ENCODE peak calls at places on chromosomes 16 and 17, in six cellular contexts. D, S, V, L, Z and H are unnamed samples.

GRCh38 chr16:10754941-10755340 is 11.3 kb downstream of the NUBP1 start:
- DNase-seq in D (peak; percentile 11), S (no peak), V (no peak), L (no peak), Z (no peak), H (no peak)

GRCh38 chr16:88133507-88133843 is 182.2 kb downstream of the BANP start:
- DNase-seq in D (no peak), S (no peak), V (no peak), L (no peak), Z (no peak), H (no peak)

GRCh38 chr17:65515959-65516948 is 45.2 kb downstream of the AXIN2 start:
- DNase-seq in D (no peak), S (no peak), V (no peak), L (no peak), Z (no peak), H (peak; percentile 99)

GRCh38 chr17:79965806-79966205 is 69.9 kb downstream of the TBC1D16 start:
- DNase-seq in D (peak; percentile 72), S (no peak), V (no peak), L (no peak), Z (no peak), H (no peak)

GRCh38 chr17:60508384-60508980 is 17.6 kb downstream of the APPBP2 start:
- DNase-seq in D (no peak), S (no peak), V (no peak), L (no peak), Z (no peak), H (no peak)

GRCh38 chr17:77677637-77678036 is 280.9 kb upstream of the TNRC6C start:
- DNase-seq in D (no peak), S (no peak), V (no peak), L (no peak), Z (no peak), H (no peak)

GRCh38 chr16:66335704-66336329 is 30.7 kb upstream of the CDH5 start:
- DNase-seq in D (peak; percentile 43), S (no peak), V (no peak), L (no peak), Z (no peak), H (no peak)

GRCh38 chr16:48576927-48577326 is 33.1 kb downstream of the N4BP1 start:
- DNase-seq in D (no peak), S (no peak), V (no peak), L (no peak), Z (peak; percentile 72), H (peak; percentile 48)

GRCh38 chr17:34452769-34453168 is 89.7 kb upstream of the CCL1 start:
- DNase-seq in D (no peak), S (no peak), V (no peak), L (no peak), Z (no peak), H (no peak)

GRCh38 chr16:57988929-57989328 is 11.5 kb downstream of the ZNF319 start:
- DNase-seq in D (no peak), S (no peak), V (no peak), L (no peak), Z (no peak), H (no peak)

GRCh38 chr16:65305588-65305987 is 183.7 kb upstream of the CDH11 start:
- DNase-seq in D (no peak), S (no peak), V (no peak), L (no peak), Z (no peak), H (no peak)

DNA sequence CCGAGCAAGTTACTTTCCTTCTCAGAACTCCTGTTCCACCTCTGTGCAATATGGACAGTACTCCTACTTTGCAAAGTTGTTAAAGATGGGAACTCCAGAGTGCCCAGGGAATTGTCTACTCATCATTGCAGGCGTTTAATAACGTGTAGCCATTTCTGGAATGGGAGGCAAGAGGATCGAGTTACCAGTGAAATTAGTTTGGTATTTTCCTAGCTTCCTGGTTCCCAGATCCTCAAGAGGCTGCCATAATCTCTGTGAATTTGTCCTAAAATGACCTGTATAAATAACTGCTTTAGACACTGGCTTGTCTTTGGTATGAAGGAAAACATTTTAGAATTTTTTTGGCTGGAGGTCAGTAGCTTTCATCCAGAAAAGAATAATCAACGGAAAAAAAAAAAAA is 27.7 kb downstream of the WWOX start:
- DNase-seq in D (peak; percentile 47), S (no peak), V (no peak), L (no peak), Z (no peak), H (no peak)
- TF ChIP-seq MYC in D (no peak), S (no peak), V (no peak), L (no peak), Z (no peak), H (no peak)

GRCh38 chr16:3112881-3113574 is 642 bp downstream of the ZNF205 start:
- DNase-seq in D (no peak), S (no peak), V (no peak), L (no peak), Z (no peak), H (no peak)

GRCh38 chr16:3115011-3115410 is 2.6 kb downstream of the ZNF205 start:
- DNase-seq in D (no peak), S (no peak), V (no peak), L (no peak), Z (no peak), H (no peak)

GRCh38 chr16:3113765-3114479 is 1.5 kb downstream of the ZNF205 start:
- DNase-seq in D (no peak), S (no peak), V (no peak), L (peak; percentile 57), Z (no peak), H (no peak)

GRCh38 chr16:3115561-3115960 is 3.2 kb downstream of the ZNF205 start:
- DNase-seq in D (no peak), S (no peak), V (no peak), L (no peak), Z (no peak), H (no peak)

DNA sequence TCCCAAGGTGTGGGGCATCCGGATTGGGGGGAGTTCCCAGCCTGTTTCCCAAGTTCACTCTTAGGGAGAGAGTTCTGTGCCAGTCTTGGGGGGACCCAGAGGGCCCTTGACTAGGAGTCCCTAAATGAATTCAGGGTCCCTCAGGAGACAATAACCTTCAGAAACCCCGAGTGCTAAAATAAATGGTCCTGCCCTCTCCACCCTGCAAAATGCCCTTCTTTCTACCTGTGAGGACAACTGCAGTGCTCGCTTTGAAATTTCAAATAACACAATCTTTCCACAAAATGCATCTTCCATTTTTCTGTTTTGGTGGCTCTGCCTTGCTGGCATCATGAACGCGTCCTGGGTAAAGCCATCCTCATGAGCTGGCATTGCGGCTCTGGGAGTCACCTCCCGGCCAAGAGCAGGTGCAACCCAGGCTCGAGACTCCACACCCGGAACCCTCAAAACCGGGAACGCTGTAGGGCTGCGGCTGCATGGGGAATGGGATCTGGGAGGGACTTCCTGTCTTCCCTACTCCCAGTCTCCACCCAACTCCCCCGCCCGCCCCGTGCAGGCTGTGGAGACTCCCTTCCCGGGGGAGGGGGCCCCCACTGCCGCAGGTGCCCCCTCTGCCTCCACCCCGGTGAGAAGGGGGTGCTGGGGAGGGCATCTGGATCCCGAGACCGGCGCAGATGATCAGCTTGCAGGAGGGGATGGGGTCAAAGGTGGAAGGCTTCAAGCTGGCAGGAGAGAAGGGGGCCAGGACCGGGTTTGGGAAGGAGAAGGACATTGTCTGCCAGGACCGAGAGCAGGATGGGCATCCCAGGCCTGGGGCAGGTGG is at the start of gene ZNF205:
- DNase-seq in D (peak; percentile 61), S (no peak), V (peak; percentile 94), L (peak; percentile 84), Z (no peak), H (peak; percentile 70)
- TF ChIP-seq MYC in D (no peak), S (no peak), V (peak; percentile 65), L (peak; percentile 13), Z (no peak), H (peak; percentile 74)

GRCh38 chr17:11935734-11936406 is 61.4 kb downstream of the ZNF18 start:
- DNase-seq in D (peak; percentile 14), S (no peak), V (no peak), L (peak; percentile 30), Z (peak; percentile 75), H (peak; percentile 60)
- TF ChIP-seq MYC in D (no peak), S (no peak), V (no peak), L (no peak), Z (no peak), H (no peak)

GRCh38 chr17:27407916-27408846 is 48.1 kb upstream of the KSR1 start:
- DNase-seq in D (peak; percentile 12), S (no peak), V (peak; percentile 33), L (no peak), Z (no peak), H (peak; percentile 9)
- TF ChIP-seq MYC in D (no peak), S (no peak), V (no peak), L (no peak), Z (no peak), H (no peak)

GRCh38 chr17:38898812-38899348 is 26.5 kb upstream of the LASP1NB start:
- DNase-seq in D (peak; percentile 41), S (peak; percentile 64), V (no peak), L (peak; percentile 75), Z (peak; percentile 99), H (no peak)
- TF ChIP-seq MYC in D (peak; percentile 31), S (no peak), V (no peak), L (no peak), Z (peak; percentile 42), H (no peak)